ENCODE peak calls at places on chromosomes 7 and 10, in seven cellular contexts. Q is kidney; Y is RPMI8226; S is NCI-H2081 treated with DMSO at 0.1 percent for 48 hours; C is activated CD8-positive, alpha-beta T cell treated with anti-CD3 and anti-CD28 coated beads for 36 hours; P is heart left ventricle; V is activated naive CD8-positive, alpha-beta T cell treated with anti-CD3 and anti-CD28 coated beads, Interleukin-2, amount 50 U/mL, for 24 hours. L is an unnamed sample.

GRCh38 chr10:110002801-110003523 is 4.8 kb upstream of the ADD3 start:
- DNase-seq in Y (no peak), V (no peak), Q (no peak), C (no peak), P (no peak), S (no peak), L (no peak)

GRCh38 chr10:124420254-124420653 is 1.5 kb upstream of the OAT start:
- DNase-seq in Y (no peak), Q (no peak), P (no peak), V (no peak), S (no peak), C (no peak), L (no peak)

GRCh38 chr10:121405953-121406352 is 192.3 kb downstream of the FGFR2 start:
- DNase-seq in P (no peak), C (no peak), V (no peak), Y (no peak), S (no peak), Q (no peak), L (no peak)

GRCh38 chr7:129825554-129826267 is 127.0 kb downstream of the UBE2H start:
- DNase-seq in Y (peak), Q (peak), C (peak), P (peak), S (no peak), V (peak), L (peak)

GRCh38 chr10:7189909-7190308 is 220.9 kb downstream of the SFMBT2 start:
- DNase-seq in C (no peak), Q (no peak), S (no peak), V (no peak), Y (no peak), P (no peak), L (no peak)

GRCh38 chr10:133131053-133131452 is 29.0 kb upstream of the KNDC1 start:
- DNase-seq in P (no peak), V (no peak), S (no peak), Y (no peak), C (no peak), Q (peak), L (no peak)

GRCh38 chr7:140238778-140239652 is 62.2 kb upstream of the KDM7A start:
- DNase-seq in Y (peak), Q (peak), C (no peak), S (peak), V (no peak), P (no peak), L (no peak)

GRCh38 chr10:110209399-110209925 is 2.1 kb downstream of the MXI1 start:
- DNase-seq in Q (peak), C (peak), Y (peak), V (peak), P (peak), S (no peak), L (peak)

GRCh38 chr10:70761031-70761601 is 24.1 kb downstream of the TBATA start:
- DNase-seq in C (no peak), S (no peak), P (no peak), Y (no peak), Q (peak), V (no peak), L (no peak)

GRCh38 chr7:129489491-129489890 is 12.8 kb upstream of the SMKR1 start:
- DNase-seq in Y (no peak), S (no peak), Q (no peak), V (no peak), P (no peak), C (no peak), L (no peak)

GRCh38 chr7:7761340-7761973 is 43.0 kb upstream of the RPA3 start:
- DNase-seq in V (no peak), Q (no peak), S (peak), C (no peak), P (no peak), Y (peak), L (no peak)

GRCh38 chr10:33314788-33315561 is 19.5 kb downstream of the NRP1 start:
- DNase-seq in C (no peak), S (no peak), Y (peak), P (no peak), V (no peak), Q (no peak), L (no peak)

GRCh38 chr7:98617051-98617959 is at the start of gene NPTX2:
- DNase-seq in Q (no peak), P (peak), S (no peak), Y (peak), V (peak), C (peak), L (no peak)

GRCh38 chr10:49035920-49036319 is 79.4 kb downstream of the VSTM4 start:
- DNase-seq in Q (no peak), P (no peak), S (no peak), V (no peak), Y (no peak), C (no peak), L (no peak)

GRCh38 chr10:51327432-51327831 is 253.1 kb downstream of the PRKG1 start:
- DNase-seq in Q (no peak), V (no peak), S (no peak), P (no peak), C (no peak), Y (no peak), L (no peak)

L was measured in Right ventricle myocardium inferior.